ENCODE peak calls at places on chromosomes 1 and 21, in ten cellular contexts. E, L, Q, M, I, Y, B, D, H and K are unnamed samples.
A peak's percentile ranks its signal among the peaks of the same experiment; 100 is the strongest.

GRCh38 chr1:206686486-206687249 is 2.0 kb downstream of the MAPKAPK2 start:
- DNase-seq in E (no peak), L (no peak), Q (peak; percentile 65), M (no peak), I (no peak), Y (no peak), B (no peak), D (peak; percentile 28), H (no peak), K (peak; percentile 69)

GRCh38 chr1:102032534-102032933 is 35.8 kb upstream of the OLFM3 start:
- DNase-seq in E (no peak), L (no peak), Q (no peak), M (no peak), I (no peak), Y (no peak), B (no peak), D (no peak), H (no peak), K (no peak)

GRCh38 chr1:52913014-52913413 is 8.5 kb downstream of the ECHDC2 start:
- DNase-seq in E (no peak), L (no peak), Q (no peak), M (no peak), I (no peak), Y (no peak), B (no peak), D (no peak), H (no peak), K (no peak)

GRCh38 chr1:165965857-165966256 is 138.4 kb downstream of the UCK2 start:
- DNase-seq in E (no peak), L (no peak), Q (no peak), M (no peak), I (no peak), Y (no peak), B (no peak), D (no peak), H (no peak), K (no peak)

GRCh38 chr1:218751208-218751948 is 406.2 kb downstream of the TGFB2 start:
- DNase-seq in E (no peak), L (no peak), Q (no peak), M (no peak), I (no peak), Y (no peak), B (no peak), D (no peak), H (no peak), K (no peak)

GRCh38 chr1:53446051-53446450 is 13.1 kb upstream of the DMRTB1 start:
- DNase-seq in E (peak; percentile 15), L (no peak), Q (no peak), M (no peak), I (no peak), Y (no peak), B (no peak), D (no peak), H (no peak), K (no peak)

GRCh38 chr1:209443361-209443931 is 140.1 kb upstream of the CAMK1G start:
- DNase-seq in E (no peak), L (no peak), Q (no peak), M (no peak), I (no peak), Y (no peak), B (no peak), D (no peak), H (peak; percentile 50), K (no peak)

GRCh38 chr21:46127239-46128105 is 27.9 kb downstream of the FTCD start:
- DNase-seq in E (no peak), L (no peak), Q (no peak), M (no peak), I (no peak), Y (no peak), B (no peak), D (no peak), H (no peak), K (no peak)

GRCh38 chr1:244854175-244854574 is 10.2 kb downstream of the HNRNPU start:
- DNase-seq in E (no peak), L (no peak), Q (no peak), M (no peak), I (no peak), Y (no peak), B (no peak), D (no peak), H (no peak), K (no peak)

GRCh38 chr1:244857761-244858160 is 6.6 kb downstream of the HNRNPU start:
- DNase-seq in E (no peak), L (no peak), Q (no peak), M (no peak), I (no peak), Y (no peak), B (no peak), D (no peak), H (no peak), K (no peak)

GRCh38 chr1:244852694-244853093 is 11.6 kb downstream of the HNRNPU start:
- DNase-seq in E (no peak), L (no peak), Q (no peak), M (no peak), I (no peak), Y (no peak), B (no peak), D (no peak), H (no peak), K (no peak)

GRCh38 chr1:244851546-244852231 is 12.7 kb downstream of the HNRNPU start:
- DNase-seq in E (no peak), L (no peak), Q (no peak), M (no peak), I (peak; percentile 50), Y (no peak), B (no peak), D (no peak), H (no peak), K (no peak)

GRCh38 chr1:244854865-244855578 is 9.3 kb downstream of the HNRNPU start:
- DNase-seq in E (no peak), L (no peak), Q (no peak), M (no peak), I (no peak), Y (no peak), B (no peak), D (no peak), H (no peak), K (no peak)
- H3K4me1 ChIP-seq in E (peaks cover 3% of the 10 kb centered on the region), L (peaks cover 6% of the 10 kb centered on the region), Q (no peaks in the 10 kb centered on the region), M (peaks cover under 1% of the 10 kb centered on the region), I (peaks cover 3% of the 10 kb centered on the region), Y (peaks cover 19% of the 10 kb centered on the region), B (peaks cover 17% of the 10 kb centered on the region), D (peaks cover 52% of the 10 kb centered on the region), H (no peaks in the 10 kb centered on the region), K (peaks cover 30% of the 10 kb centered on the region)

GRCh38 chr1:1143636-1144035 is 27.7 kb upstream of the C1orf159 start:
- DNase-seq in E (no peak), L (no peak), Q (no peak), M (no peak), I (no peak), Y (no peak), B (no peak), D (no peak), H (no peak), K (no peak)

GRCh38 chr1:1144122-1144842 is 28.4 kb upstream of the C1orf159 start:
- DNase-seq in E (no peak), L (no peak), Q (no peak), M (no peak), I (no peak), Y (no peak), B (peak; percentile 41), D (no peak), H (no peak), K (peak; percentile 85)

GRCh38 chr1:1145547-1145914 is 28.1 kb upstream of the TTLL10 start:
- DNase-seq in E (no peak), L (no peak), Q (no peak), M (no peak), I (no peak), Y (no peak), B (no peak), D (no peak), H (no peak), K (no peak)

GRCh38 chr1:1146026-1146425 is 27.7 kb upstream of the TTLL10 start:
- DNase-seq in E (no peak), L (no peak), Q (no peak), M (no peak), I (no peak), Y (no peak), B (no peak), D (no peak), H (no peak), K (no peak)

DNA sequence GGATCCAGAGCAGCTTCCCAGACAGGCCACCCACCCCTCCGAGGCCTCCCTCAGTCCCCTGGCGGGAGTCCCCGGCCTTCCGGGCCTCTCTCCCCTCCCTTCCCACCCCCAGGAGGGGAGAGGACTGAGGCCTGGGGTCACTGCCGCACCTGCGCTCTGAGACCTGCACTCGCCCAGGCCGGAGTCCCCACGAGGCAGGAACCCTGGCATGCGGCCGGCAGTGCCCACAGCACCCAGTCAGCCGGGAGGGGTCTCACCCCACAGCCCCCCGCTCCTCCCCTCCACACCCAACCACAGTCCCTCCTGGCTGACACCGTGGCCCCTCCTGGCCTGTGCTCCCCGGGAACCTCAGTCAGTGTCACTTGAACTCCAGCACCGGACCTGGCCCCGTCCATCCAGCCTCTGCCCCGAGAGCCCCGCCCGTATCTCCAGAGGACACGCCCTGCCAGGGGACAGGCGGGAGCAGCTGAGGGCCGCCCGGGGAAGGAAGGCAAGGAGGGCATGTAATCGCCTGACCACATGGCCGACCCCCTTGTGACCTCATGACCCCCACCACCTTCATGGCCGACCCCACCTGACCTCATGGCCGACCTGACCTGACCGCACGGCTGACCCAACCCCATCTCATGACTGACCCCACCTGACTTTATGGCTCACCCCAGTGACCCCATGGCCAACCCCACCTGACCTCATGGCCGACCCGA is 28.7 kb upstream of the TTLL10 start:
- DNase-seq in E (no peak), L (no peak), Q (peak; percentile 53), M (no peak), I (no peak), Y (no peak), B (no peak), D (no peak), H (no peak), K (no peak)
- H3K27ac ChIP-seq in E (no peak overlapping the region), L (no peak overlapping the region), Q (no peak overlapping the region), M (no peak overlapping the region), I (no peak overlapping the region), Y (peak overlapping the region; percentile 65), B (no peak overlapping the region), D (peak overlapping the region; percentile 60), H (no peak overlapping the region), K (peak overlapping the region; percentile 64)

GRCh38 chr1:203296456-203297073 is 8.8 kb upstream of the BTG2 start:
- DNase-seq in E (no peak), L (no peak), Q (no peak), M (no peak), I (no peak), Y (no peak), B (no peak), D (no peak), H (no peak), K (no peak)
- H3K4me2 ChIP-seq in E (no peak overlapping the region), L (no peak overlapping the region), Q (no peak overlapping the region), M (no peak overlapping the region), I (no peak overlapping the region), Y (no peak overlapping the region), B (no peak overlapping the region), D (no peak overlapping the region), H (no peak overlapping the region), K (peak overlapping the region; percentile 88)

DNA sequence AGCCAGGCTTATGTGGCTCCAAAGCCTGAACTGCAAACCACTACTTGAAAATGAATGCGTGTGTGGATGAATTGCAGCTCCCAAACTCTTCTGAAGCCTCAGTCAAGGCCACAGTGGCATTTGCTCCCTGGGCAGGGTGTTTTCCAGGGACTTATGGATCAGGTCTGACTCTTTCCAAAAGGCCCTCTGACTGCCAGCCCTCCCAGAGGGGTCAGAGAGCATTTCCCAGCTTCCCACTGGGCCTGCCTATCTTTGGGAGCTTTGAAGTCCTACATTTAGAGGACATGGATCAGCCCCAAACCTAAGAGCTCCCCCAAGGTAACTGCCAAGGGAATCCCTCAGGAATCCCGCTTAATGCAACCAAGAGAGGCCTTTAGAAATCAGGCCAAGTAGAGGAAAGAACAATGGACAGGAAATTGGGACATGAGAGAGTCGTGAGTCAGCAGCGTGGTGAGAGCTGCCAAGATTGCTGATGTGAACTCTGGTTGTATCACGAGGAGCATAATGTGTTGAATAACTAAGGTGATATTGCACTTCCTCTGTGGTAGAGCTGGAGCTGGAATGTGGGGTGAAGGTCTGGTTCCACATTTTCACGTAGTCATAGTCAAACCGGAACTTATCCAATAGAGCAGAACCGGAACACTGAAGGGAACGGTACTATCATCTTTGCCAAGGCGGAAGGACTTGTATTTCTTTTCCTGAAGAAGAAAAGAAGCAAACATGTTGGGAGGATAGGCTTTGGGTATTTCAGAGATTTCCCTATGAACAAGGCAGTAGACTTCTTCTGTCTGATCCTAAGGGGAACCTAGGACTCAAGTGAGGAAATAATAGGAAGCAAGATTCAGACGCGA is 99.4 kb upstream of the JUN start:
- DNase-seq in E (peak; percentile 97), L (peak; percentile 99), Q (peak; percentile 71), M (peak; percentile 96), I (peak; percentile 88), Y (no peak), B (no peak), D (peak; percentile 41), H (peak; percentile 66), K (no peak)
- H3K4me1 ChIP-seq in E (peaks cover 13% of the 10 kb centered on the region), L (peaks cover 42% of the 10 kb centered on the region), Q (peaks cover 64% of the 10 kb centered on the region), M (peaks cover 38% of the 10 kb centered on the region), I (peaks cover 9% of the 10 kb centered on the region), Y (peaks cover 44% of the 10 kb centered on the region), B (peaks cover 5% of the 10 kb centered on the region), D (peaks cover 52% of the 10 kb centered on the region), H (peaks cover 2% of the 10 kb centered on the region), K (no peaks in the 10 kb centered on the region)